ENCODE peak calls at places on chromosome 13, in four cellular contexts. U, F, C and Z are unnamed samples.

GRCh38 chr13:110463876-110464510 is 97.5 kb downstream of the RAB20 start:
- DNase-seq in U (no peak), F (no peak), C (no peak), Z (no peak)

GRCh38 chr13:26473571-26474230 is 83.8 kb upstream of the WASF3 start:
- DNase-seq in U (no peak), F (no peak), C (no peak), Z (no peak)

GRCh38 chr13:26155568-26155967 is 66.5 kb downstream of the RNF6 start:
- DNase-seq in U (no peak), F (no peak), C (no peak), Z (no peak)

GRCh38 chr13:59519776-59520175 is 644.0 kb downstream of the DIAPH3 start:
- DNase-seq in U (peak; percentile 35), F (no peak), C (no peak), Z (no peak)

GRCh38 chr13:98525852-98526512 is 50.9 kb downstream of the STK24 start:
- DNase-seq in U (no peak), F (no peak), C (peak; percentile 58), Z (no peak)

GRCh38 chr13:109479991-109480696 is 306.2 kb downstream of the IRS2 start:
- DNase-seq in U (peak; percentile 72), F (peak; percentile 19), C (no peak), Z (peak; percentile 42)

GRCh38 chr13:97798836-97799235 is 154.6 kb upstream of the IPO5 start:
- DNase-seq in U (no peak), F (no peak), C (no peak), Z (no peak)

GRCh38 chr13:97212540-97213146 is 9.5 kb upstream of the MBNL2 start:
- DNase-seq in U (peak; percentile 60), F (no peak), C (no peak), Z (no peak)

GRCh38 chr13:107799001-107799400 is 416.3 kb downstream of the LIG4 start:
- DNase-seq in U (no peak), F (no peak), C (no peak), Z (peak; percentile 22)

GRCh38 chr13:95197548-95197947 is 103.7 kb downstream of the ABCC4 start:
- DNase-seq in U (no peak), F (no peak), C (no peak), Z (no peak)

GRCh38 chr13:33169273-33169980 is 116.1 kb downstream of the STARD13 start:
- DNase-seq in U (peak; percentile 85), F (no peak), C (no peak), Z (peak; percentile 85)

GRCh38 chr13:84137292-84137691 is 255.0 kb upstream of the SLITRK1 start:
- DNase-seq in U (peak; percentile 7), F (no peak), C (no peak), Z (no peak)

GRCh38 chr13:20700288-20700687 is 3.2 kb upstream of the IL17D start:
- DNase-seq in U (no peak), F (no peak), C (no peak), Z (no peak)

GRCh38 chr13:91347996-91348905 is 764 bp downstream of the MIR17HG start:
- DNase-seq in U (no peak), F (peak; percentile 91), C (peak; percentile 83), Z (no peak)

GRCh38 chr13:78657699-78658629 is 991 bp downstream of the OBI1 start:
- DNase-seq in U (no peak), F (peak; percentile 11), C (no peak), Z (no peak)

GRCh38 chr13:109517516-109517915 is 268.9 kb downstream of the IRS2 start:
- DNase-seq in U (no peak), F (no peak), C (no peak), Z (no peak)

GRCh38 chr13:71368301-71368700 is 498.7 kb downstream of the DACH1 start:
- DNase-seq in U (no peak), F (no peak), C (no peak), Z (no peak)

GRCh38 chr13:106083620-106084350 is 451.7 kb downstream of the EFNB2 start:
- DNase-seq in U (peak; percentile 60), F (peak; percentile 31), C (no peak), Z (no peak)

GRCh38 chr13:30113983-30114491 is 193.3 kb downstream of the KATNAL1 start:
- DNase-seq in U (no peak), F (peak; percentile 47), C (no peak), Z (no peak)

GRCh38 chr13:48539550-48539949 is 6.7 kb upstream of the RCBTB2 start:
- DNase-seq in U (no peak), F (no peak), C (no peak), Z (no peak)

GRCh38 chr13:48542138-48542537 is 9.3 kb upstream of the RCBTB2 start:
- DNase-seq in U (no peak), F (no peak), C (no peak), Z (no peak)

GRCh38 chr13:48545608-48546007 is 12.7 kb upstream of the RCBTB2 start:
- DNase-seq in U (no peak), F (no peak), C (no peak), Z (no peak)

GRCh38 chr13:48547663-48548092 is 14.8 kb upstream of the RCBTB2 start:
- DNase-seq in U (no peak), F (no peak), C (no peak), Z (no peak)

GRCh38 chr13:48542581-48543341 is 9.9 kb upstream of the RCBTB2 start:
- DNase-seq in U (peak; percentile 9), F (peak; percentile 74), C (peak; percentile 78), Z (no peak)
- H3K4me3 ChIP-seq in U (no peak overlapping the region), F (no peak overlapping the region), C (peak overlapping the region; percentile 14), Z (no peak overlapping the region)

GRCh38 chr13:112985803-112986408 is 16.9 kb downstream of the MCF2L start:
- DNase-seq in U (no peak), F (no peak), C (no peak), Z (no peak)
- H3K4me3 ChIP-seq in U (no peak overlapping the region), F (no peak overlapping the region), C (no peak overlapping the region), Z (no peak overlapping the region)

GRCh38 chr13:51844862-51845573 is at the start of gene TMEM272:
- DNase-seq in U (peak; percentile 27), F (peak; percentile 65), C (peak; percentile 80), Z (no peak)
- H3K4me3 ChIP-seq in U (peak within 1 kb of the TSS; percentile 30), F (no peak within 1 kb of the TSS), C (no peak within 1 kb of the TSS), Z (no peak within 1 kb of the TSS)

GRCh38 chr13:28718186-28718537 is 608 bp downstream of the SLC46A3 start:
- DNase-seq in U (no peak), F (no peak), C (no peak), Z (no peak)

GRCh38 chr13:28717170-28717569 is 1.6 kb downstream of the SLC46A3 start:
- DNase-seq in U (no peak), F (no peak), C (no peak), Z (no peak)

GRCh38 chr13:28718538-28719226 is at the start of gene SLC46A3:
- DNase-seq in U (peak; percentile 100), F (peak; percentile 97), C (peak; percentile 99), Z (peak; percentile 96)

GRCh38 chr13:28719656-28720055 is 886 bp upstream of the SLC46A3 start:
- DNase-seq in U (peak; percentile 89), F (no peak), C (no peak), Z (peak; percentile 36)

DNA sequence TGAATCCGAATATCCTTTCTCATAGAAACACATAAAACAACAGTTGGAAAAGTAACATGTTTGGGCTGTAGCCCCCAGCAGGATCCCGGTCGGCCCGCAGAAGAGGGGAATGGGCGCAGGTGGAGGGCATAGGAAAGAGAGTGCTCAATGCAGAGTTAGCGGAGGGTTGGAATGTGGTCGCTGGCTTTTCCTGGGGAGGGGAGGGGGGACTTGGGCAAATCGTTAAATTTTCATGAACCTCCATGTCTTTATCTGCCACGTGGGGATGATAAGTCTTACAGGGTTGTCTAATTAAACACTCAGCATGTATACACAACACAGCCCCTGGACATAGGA is 425 bp upstream of the SLC46A3 start:
- DNase-seq in U (no peak), F (no peak), C (no peak), Z (no peak)
- H3K4me3 ChIP-seq in U (peak overlapping the region; percentile 84), F (peak overlapping the region; percentile 64), C (peak overlapping the region; percentile 73), Z (peak overlapping the region; percentile 74)

GRCh38 chr13:44146162-44146561 is 227.5 kb upstream of the SERP2 start:
- DNase-seq in U (no peak), F (no peak), C (no peak), Z (no peak)

GRCh38 chr13:44149821-44150220 is 223.8 kb upstream of the SERP2 start:
- DNase-seq in U (no peak), F (no peak), C (no peak), Z (no peak)

GRCh38 chr13:44147648-44148047 is 226.0 kb upstream of the SERP2 start:
- DNase-seq in U (no peak), F (no peak), C (no peak), Z (no peak)

GRCh38 chr13:44147222-44147621 is 226.4 kb upstream of the SERP2 start:
- DNase-seq in U (no peak), F (no peak), C (no peak), Z (no peak)

DNA sequence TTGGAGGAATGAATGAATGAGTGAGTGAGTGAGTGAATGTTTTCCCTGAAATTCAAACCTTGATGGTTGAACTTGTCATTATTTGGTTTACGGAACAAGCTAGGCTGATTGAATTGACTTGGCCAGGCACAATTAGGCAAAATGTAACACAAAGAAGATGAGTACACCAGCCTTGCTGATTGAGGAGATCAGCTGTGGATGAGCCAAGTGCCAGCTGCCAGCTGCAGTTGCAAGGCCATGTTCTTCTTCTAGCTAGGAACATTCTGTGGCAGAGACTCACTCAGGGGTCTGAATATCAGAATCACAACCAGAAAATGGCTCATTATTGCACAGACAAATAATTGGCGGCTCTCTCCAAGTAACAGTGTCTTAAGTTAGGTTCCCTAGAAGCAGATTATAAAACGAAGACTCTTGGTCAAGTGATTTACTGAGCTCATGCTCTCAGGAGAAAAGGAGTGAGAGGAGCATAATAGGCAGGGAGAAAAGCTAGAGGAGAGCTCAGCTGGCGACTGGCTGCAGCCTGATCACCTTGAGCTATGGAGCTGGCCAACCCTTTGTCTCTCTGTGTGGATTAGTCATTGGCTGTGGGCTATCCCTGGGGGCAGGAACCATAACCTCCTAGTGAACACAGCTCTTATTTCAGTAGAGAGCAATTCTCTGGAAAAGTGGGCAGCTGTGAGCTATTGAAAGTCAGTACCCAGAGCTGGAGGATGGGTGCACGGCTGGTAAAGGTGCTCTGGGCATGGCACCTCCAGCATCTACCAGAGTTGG is 225.3 kb upstream of the SERP2 start:
- DNase-seq in U (no peak), F (no peak), C (no peak), Z (peak; percentile 51)
- H3K4me3 ChIP-seq in U (no peak overlapping the region), F (no peak overlapping the region), C (no peak overlapping the region), Z (no peak overlapping the region)

DNA sequence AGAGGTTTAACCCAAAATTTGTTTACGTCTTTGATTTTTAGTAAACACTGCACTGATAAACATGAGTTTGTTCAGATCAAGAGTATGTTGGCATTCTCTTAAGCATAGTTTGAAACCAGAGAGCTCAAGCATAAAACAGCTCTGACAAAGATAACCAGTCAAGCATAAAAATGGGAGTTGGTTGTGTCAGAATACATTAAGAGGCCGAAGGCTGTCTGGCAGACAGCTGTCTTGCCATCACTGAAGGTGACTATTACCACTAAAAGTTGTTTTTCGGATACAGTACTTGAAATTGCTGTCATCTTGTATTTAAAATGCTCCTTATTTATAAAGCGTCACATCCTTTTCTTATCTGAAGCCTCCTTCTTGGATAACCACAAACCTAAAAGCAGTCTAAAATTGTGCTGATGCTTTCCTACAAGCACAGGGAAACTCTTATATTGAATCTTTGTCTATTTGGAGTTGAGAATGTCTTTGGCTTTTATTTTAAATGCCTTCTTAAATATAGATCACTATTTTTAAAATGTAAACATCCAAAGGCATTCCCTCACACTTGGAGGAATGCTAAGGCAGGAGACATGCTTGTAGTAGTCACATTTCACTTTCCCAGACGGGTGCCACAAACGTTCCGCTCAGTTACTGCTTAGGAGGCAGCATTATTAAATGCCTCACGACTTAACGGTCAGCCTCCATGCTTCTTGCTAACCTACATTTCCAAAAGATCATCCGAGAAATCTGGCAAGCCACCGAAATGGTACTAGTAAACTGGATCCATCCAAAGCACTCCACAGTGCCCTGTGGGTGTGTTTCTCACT is 1.6 kb downstream of the SMAD9 start:
- DNase-seq in U (peak; percentile 6), F (peak; percentile 44), C (no peak), Z (no peak)
- H3K4me3 ChIP-seq in U (peak overlapping the region; percentile 69), F (peak overlapping the region; percentile 82), C (peak overlapping the region; percentile 51), Z (peak overlapping the region; percentile 67)